ENCODE peak calls at places on chromosomes 4 and X, in eight cellular contexts. R is IMR-90, J is pancreas, I is heart right ventricle, D is right atrium auricular region, A is tibial nerve, B is left lung, E is suprapubic skin. T is an unnamed sample.
A peak's percentile ranks its signal among the peaks of the same experiment; 100 is the strongest.

GRCh38 chr4:177118596-177118995 is 191.1 kb upstream of the NEIL3 start:
- DNase-seq in R (peak; percentile 99), J (no peak), I (no peak), D (peak; percentile 62), A (peak; percentile 61), B (no peak), E (no peak), T (no peak)

GRCh38 chr4:182925298-182925738 is 8.1 kb upstream of the DCTD start:
- DNase-seq in R (peak; percentile 84), J (peak; percentile 82), I (peak; percentile 59), D (no peak), A (peak; percentile 17), B (peak; percentile 72), E (no peak), T (no peak)

GRCh38 chr4:151014521-151015457 is at the start of gene LRBA:
- DNase-seq in R (peak; percentile 21), J (peak; percentile 92), I (peak; percentile 61), D (peak; percentile 68), A (peak; percentile 57), B (peak; percentile 86), E (peak; percentile 86), T (peak; percentile 80)

GRCh38 chr4:8581094-8581861 is 1.1 kb downstream of the GPR78 start:
- DNase-seq in R (no peak), J (no peak), I (no peak), D (no peak), A (no peak), B (no peak), E (peak; percentile 72), T (no peak)

GRCh38 chrX:22577181-22577580 is 304.5 kb downstream of the CBLL2 start:
- DNase-seq in R (peak; percentile 74), J (no peak), I (no peak), D (no peak), A (no peak), B (no peak), E (no peak), T (no peak)

GRCh38 chr4:3420606-3420955 is 21.2 kb upstream of the HGFAC start:
- DNase-seq in R (no peak), J (no peak), I (no peak), D (no peak), A (no peak), B (no peak), E (no peak), T (no peak)

GRCh38 chr4:140483445-140483844 is 14.6 kb downstream of the MGAT4D start:
- DNase-seq in R (no peak), J (no peak), I (no peak), D (no peak), A (no peak), B (no peak), E (no peak), T (no peak)

GRCh38 chr4:186852078-186852420 is 128.4 kb upstream of the FAT1 start:
- DNase-seq in R (no peak), J (no peak), I (no peak), D (no peak), A (no peak), B (no peak), E (no peak), T (no peak)

GRCh38 chrX:16882188-16882587 is 12.0 kb upstream of the RBBP7 start:
- DNase-seq in R (peak; percentile 25), J (peak; percentile 64), I (peak; percentile 16), D (no peak), A (no peak), B (no peak), E (no peak), T (no peak)

GRCh38 chrX:18149454-18149853 is 71.2 kb downstream of the BEND2 start:
- DNase-seq in R (no peak), J (no peak), I (no peak), D (no peak), A (no peak), B (no peak), E (no peak), T (no peak)

GRCh38 chr4:86220137-86220536 is 139.7 kb downstream of the MAPK10 start:
- DNase-seq in R (peak; percentile 43), J (no peak), I (no peak), D (no peak), A (no peak), B (no peak), E (no peak), T (no peak)

GRCh38 chr4:133147365-133147821 is 1.7 kb upstream of the PCDH10 start:
- DNase-seq in R (no peak), J (no peak), I (no peak), D (no peak), A (no peak), B (no peak), E (peak; percentile 40), T (peak; percentile 59)

GRCh38 chrX:18946157-18946556 is 37.8 kb downstream of the PHKA2 start:
- DNase-seq in R (peak; percentile 6), J (no peak), I (no peak), D (no peak), A (no peak), B (no peak), E (no peak), T (no peak)

GRCh38 chrX:320126-320783 is 1.7 kb upstream of the GTPBP6 start:
- DNase-seq in R (peak; percentile 10), J (peak; percentile 37), I (no peak), D (no peak), A (no peak), B (peak; percentile 38), E (peak; percentile 77), T (no peak)

GRCh38 chrX:6941041-6941440 is 206.5 kb upstream of the STS start:
- DNase-seq in R (peak; percentile 8), J (no peak), I (no peak), D (no peak), A (no peak), B (no peak), E (no peak), T (no peak)

GRCh38 chrX:149145845-149146285 is 359.2 kb downstream of the IDS start:
- DNase-seq in R (no peak), J (no peak), I (no peak), D (no peak), A (no peak), B (no peak), E (no peak), T (no peak)

GRCh38 chrX:40698851-40699250 is 36.5 kb downstream of the MED14 start:
- DNase-seq in R (no peak), J (no peak), I (no peak), D (no peak), A (no peak), B (no peak), E (no peak), T (no peak)

GRCh38 chr4:150297861-150298474 is 219.7 kb downstream of the DCLK2 start:
- DNase-seq in R (peak; percentile 78), J (peak; percentile 20), I (no peak), D (no peak), A (peak; percentile 67), B (no peak), E (no peak), T (no peak)

GRCh38 chrX:152842772-152843338 is 12.0 kb downstream of the NSDHL start:
- DNase-seq in R (no peak), J (no peak), I (no peak), D (no peak), A (no peak), B (no peak), E (no peak), T (no peak)

GRCh38 chr4:5747746-5748365 is 36.9 kb downstream of the EVC start:
- DNase-seq in R (peak; percentile 99), J (no peak), I (no peak), D (peak; percentile 84), A (peak; percentile 45), B (no peak), E (peak; percentile 32), T (peak; percentile 85)

GRCh38 chrX:135975421-135975820 is 1.6 kb upstream of the MMGT1 start:
- DNase-seq in R (no peak), J (no peak), I (no peak), D (no peak), A (no peak), B (no peak), E (no peak), T (no peak)

GRCh38 chr4:81255524-81255923 is 40.5 kb upstream of the PRKG2 start:
- DNase-seq in R (peak; percentile 93), J (no peak), I (no peak), D (no peak), A (no peak), B (no peak), E (no peak), T (no peak)

GRCh38 chr4:94523033-94523590 is 71.4 kb downstream of the PDLIM5 start:
- DNase-seq in R (no peak), J (no peak), I (no peak), D (no peak), A (no peak), B (no peak), E (no peak), T (no peak)

DNA sequence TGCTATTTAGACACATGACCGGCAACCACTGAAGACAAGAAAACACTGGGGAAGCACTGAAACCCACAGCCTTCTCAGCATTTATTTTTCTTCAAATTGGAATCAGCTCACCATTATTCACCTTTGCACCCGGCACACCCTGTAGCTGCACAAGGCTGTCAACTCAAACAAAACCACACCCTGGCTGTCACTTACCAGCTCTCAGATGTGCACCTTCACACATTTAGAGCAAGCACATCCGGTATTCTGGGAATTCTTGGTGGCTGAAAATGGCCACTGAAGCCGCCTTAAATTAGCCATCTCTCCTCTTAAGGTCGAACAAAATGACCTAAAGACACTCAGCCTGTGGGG is 5.9 kb downstream of the ZFYVE28 start:
- DNase-seq in R (no peak), J (no peak), I (no peak), D (no peak), A (no peak), B (no peak), E (no peak), T (no peak)
- H3K27ac ChIP-seq in R (peak overlapping the region; percentile 7), J (peak overlapping the region; percentile 44), I (peak overlapping the region; percentile 49), D (peak overlapping the region; percentile 67), A (peak overlapping the region; percentile 66), B (peak overlapping the region; percentile 83), E (peak overlapping the region; percentile 70), T (peak overlapping the region; percentile 0)

GRCh38 chrX:103464071-103464773 is 55.1 kb downstream of the RAB40A start:
- DNase-seq in R (peak; percentile 47), J (no peak), I (no peak), D (no peak), A (peak; percentile 19), B (peak; percentile 31), E (no peak), T (no peak)
- TF ChIP-seq CTCF in R (peak; percentile 48), J (no peak), I (peak; percentile 28), D (peak; percentile 32), A (peak; percentile 39), B (peak; percentile 19), E (no peak), T (no peak)

DNA sequence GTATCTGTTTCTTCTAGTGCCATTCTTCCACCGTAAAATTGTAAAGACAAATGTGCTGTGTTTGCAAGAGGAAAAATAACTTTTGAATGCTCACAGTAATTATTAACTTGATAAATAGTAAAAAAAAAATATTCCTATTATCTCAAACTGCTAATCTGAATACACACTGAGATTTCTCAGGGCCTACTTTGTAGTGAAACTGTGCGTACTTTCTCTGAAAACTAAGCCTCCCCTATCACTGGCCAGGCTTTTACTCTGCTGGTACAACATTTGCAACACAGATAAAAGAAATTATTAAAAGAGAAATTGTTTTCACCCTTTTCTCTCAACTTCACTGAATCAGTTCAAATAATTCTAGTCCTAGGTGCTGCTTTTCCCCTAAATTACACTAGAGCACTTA is 137.3 kb downstream of the PRDM5 start:
- DNase-seq in R (no peak), J (no peak), I (no peak), D (no peak), A (no peak), B (no peak), E (no peak), T (no peak)
- H3K4me3 ChIP-seq in R (no peak overlapping the region), J (no peak overlapping the region), I (no peak overlapping the region), D (no peak overlapping the region), A (no peak overlapping the region), B (no peak overlapping the region), E (no peak overlapping the region), T (no peak overlapping the region)

GRCh38 chr4:121253961-121254360 is 89.8 kb upstream of the TNIP3 start:
- DNase-seq in R (no peak), J (no peak), I (no peak), D (no peak), A (no peak), B (no peak), E (no peak), T (no peak)
- H3K27ac ChIP-seq in R (no peak overlapping the region), J (no peak overlapping the region), I (no peak overlapping the region), D (no peak overlapping the region), A (no peak overlapping the region), B (peak overlapping the region; percentile 25), E (no peak overlapping the region), T (no peak overlapping the region)

T was measured in coronary artery.